ENCODE peak calls at places on chromosomes 7 and 10, in nine cellular contexts. B is T-helper 9 cell; P is kidney glomerular epithelial cell; C is HL-60; R is mucosa of gallbladder; V is GM04504; A is CD8-positive, alpha-beta memory T cell; U is neural crest cell; D is effector CD4-positive, alpha-beta T cell. M is an unnamed sample.

GRCh38 chr7:92731327-92732063 is 104.9 kb downstream of the CDK6 start:
- DNase-seq in V (no peak), R (no peak), U (no peak), D (no peak), P (peak; percentile 18), B (no peak), C (peak; percentile 35), A (no peak), M (no peak)

GRCh38 chr10:101843032-101843991 is at the start of gene KCNIP2:
- DNase-seq in P (no peak), R (no peak), B (peak; percentile 63), A (peak; percentile 43), V (no peak), C (no peak), U (peak; percentile 41), D (peak; percentile 66), M (peak; percentile 77)

GRCh38 chr7:73933091-73933490 is 72.1 kb downstream of the TMEM270 start:
- DNase-seq in B (no peak), A (no peak), U (no peak), D (no peak), V (no peak), R (no peak), C (no peak), P (no peak), M (no peak)

GRCh38 chr10:6119962-6120361 is 31.1 kb downstream of the RBM17 start:
- DNase-seq in D (no peak), P (no peak), U (no peak), R (no peak), V (no peak), A (no peak), B (no peak), C (no peak), M (no peak)

GRCh38 chr10:33208166-33208565 is 126.3 kb downstream of the NRP1 start:
- DNase-seq in D (no peak), R (no peak), U (no peak), B (no peak), A (no peak), C (no peak), V (no peak), P (no peak), M (no peak)

GRCh38 chr10:14545827-14546226 is 215.1 kb upstream of the FRMD4A start:
- DNase-seq in C (no peak), B (no peak), A (no peak), V (no peak), P (no peak), D (no peak), R (no peak), U (no peak), M (no peak)

GRCh38 chr7:132739271-132739955 is 163.1 kb upstream of the PLXNA4 start:
- DNase-seq in C (no peak), A (no peak), B (no peak), P (no peak), R (no peak), U (no peak), D (no peak), V (peak; percentile 93), M (no peak)

GRCh38 chr10:60853672-60854071 is 75.4 kb downstream of the CDK1 start:
- DNase-seq in R (no peak), A (no peak), C (no peak), U (no peak), B (no peak), V (no peak), D (no peak), P (no peak), M (no peak)

GRCh38 chr7:105337529-105337928 is 51.2 kb downstream of the SRPK2 start:
- DNase-seq in B (no peak), R (no peak), A (no peak), D (no peak), C (no peak), P (no peak), U (no peak), V (no peak), M (no peak)

GRCh38 chr10:119786117-119786769 is 60.4 kb downstream of the INPP5F start:
- DNase-seq in R (peak; percentile 17), U (no peak), B (no peak), D (no peak), P (peak; percentile 15), A (no peak), V (no peak), C (peak; percentile 82), M (peak; percentile 74)

GRCh38 chr7:150367677-150368097 is 935 bp upstream of the REPIN1 start:
- DNase-seq in D (no peak), A (no peak), R (no peak), U (no peak), B (no peak), V (no peak), P (no peak), C (no peak), M (no peak)

GRCh38 chr7:1085910-1086421 is 1.9 kb upstream of the GPER1 start:
- DNase-seq in R (no peak), B (no peak), U (no peak), V (no peak), C (no peak), A (no peak), D (no peak), P (no peak), M (no peak)

GRCh38 chr10:114181971-114182370 is 2.8 kb downstream of the TDRD1 start:
- DNase-seq in D (no peak), P (no peak), V (no peak), U (no peak), A (no peak), C (no peak), B (no peak), R (no peak), M (peak; percentile 82)

GRCh38 chr7:140475747-140476333 is 3.5 kb downstream of the MKRN1 start:
- DNase-seq in C (no peak), P (peak; percentile 37), U (peak; percentile 20), B (peak; percentile 45), D (peak; percentile 49), R (peak; percentile 32), V (no peak), A (peak; percentile 40), M (peak; percentile 70)

GRCh38 chr7:920351-921070 is 34.0 kb downstream of the ADAP1 start:
- DNase-seq in B (no peak), D (peak; percentile 1), C (no peak), U (no peak), V (no peak), R (no peak), P (no peak), A (no peak), M (no peak)

GRCh38 chr10:12130237-12130872 is 878 bp downstream of the SEC61A2 start:
- DNase-seq in B (peak; percentile 9), U (peak; percentile 42), C (no peak), P (peak; percentile 59), R (peak; percentile 16), D (peak; percentile 5), A (peak; percentile 24), V (peak; percentile 42), M (peak; percentile 65)

GRCh38 chr10:131141207-131141606 is 170.3 kb downstream of the TCERG1L start:
- DNase-seq in R (no peak), U (no peak), V (no peak), B (no peak), D (no peak), P (no peak), C (no peak), A (no peak), M (no peak)

GRCh38 chr10:84026821-84027257 is 112.5 kb upstream of the GHITM start:
- DNase-seq in R (no peak), C (peak; percentile 4), V (no peak), B (no peak), U (peak; percentile 38), A (no peak), P (no peak), D (no peak), M (peak; percentile 5)

GRCh38 chr10:32159264-32159663 is 103.0 kb upstream of the KIF5B start:
- DNase-seq in U (no peak), D (no peak), V (no peak), P (no peak), R (no peak), A (no peak), C (no peak), B (no peak), M (no peak)

GRCh38 chr10:70942125-70942524 is 53.8 kb upstream of the PCBD1 start:
- DNase-seq in C (no peak), P (no peak), V (no peak), U (no peak), B (no peak), D (no peak), A (no peak), R (no peak), M (no peak)

GRCh38 chr10:24360286-24361127 is 151.6 kb downstream of the KIAA1217 start:
- DNase-seq in B (no peak), V (peak; percentile 44), R (peak; percentile 75), P (peak; percentile 35), U (peak; percentile 68), C (no peak), D (no peak), A (no peak), M (peak; percentile 90)

GRCh38 chr10:30759423-30759822 is 129.9 kb upstream of the LYZL2 start:
- DNase-seq in C (no peak), D (no peak), B (no peak), P (no peak), A (no peak), R (no peak), U (no peak), V (no peak), M (no peak)

GRCh38 chr10:89153971-89154370 is 53.1 kb downstream of the CH25H start:
- DNase-seq in A (no peak), D (no peak), R (no peak), C (no peak), B (no peak), U (no peak), P (no peak), V (no peak), M (no peak)

GRCh38 chr7:47453093-47454056 is 128.5 kb downstream of the TNS3 start:
- DNase-seq in D (no peak), A (no peak), R (peak; percentile 47), V (peak; percentile 86), C (peak; percentile 35), U (no peak), B (no peak), P (peak; percentile 39), M (peak; percentile 98)

GRCh38 chr7:95865716-95866371 is 93.5 kb downstream of the DYNC1I1 start:
- DNase-seq in U (no peak), D (no peak), V (peak; percentile 32), P (no peak), R (no peak), A (no peak), B (no peak), C (no peak), M (peak; percentile 27)

GRCh38 chr10:43055991-43056567 is 20.8 kb upstream of the RET start:
- DNase-seq in V (no peak), B (no peak), A (no peak), U (no peak), P (no peak), D (no peak), R (no peak), C (no peak), M (no peak)

GRCh38 chr7:112453505-112454171 is 3.4 kb downstream of the IFRD1 start:
- DNase-seq in D (no peak), R (no peak), C (no peak), P (peak; percentile 22), U (no peak), V (no peak), B (no peak), A (no peak), M (no peak)

GRCh38 chr7:110454713-110455112 is 636.2 kb upstream of the LRRN3 start:
- DNase-seq in A (no peak), B (no peak), R (no peak), V (no peak), U (no peak), D (no peak), C (no peak), P (no peak), M (no peak)

GRCh38 chr7:45155357-45155900 is 2.2 kb upstream of the RAMP3 start:
- DNase-seq in R (no peak), C (no peak), D (no peak), B (no peak), U (no peak), P (no peak), V (no peak), A (no peak), M (no peak)

GRCh38 chr7:93044147-93044810 is 73.5 kb downstream of the SAMD9 start:
- DNase-seq in V (peak; percentile 44), B (no peak), P (no peak), C (no peak), D (no peak), R (no peak), U (no peak), A (no peak), M (peak; percentile 26)

GRCh38 chr10:76333331-76333730 is 901.9 kb downstream of the LRMDA start:
- DNase-seq in R (no peak), V (no peak), A (no peak), C (no peak), U (no peak), D (no peak), P (no peak), B (no peak), M (no peak)